ENCODE peak calls at places on chromosomes 11 and 22, in eight cellular contexts. U is left ventricle myocardium inferior, O is right lobe of liver, F is GM23338, J is brain microvascular endothelial cell, Z is kidney, H is testis, Q is ovary. P is an unnamed sample.

GRCh38 chr11:83835423-83835822 is 549.3 kb upstream of the CCDC90B start:
- DNase-seq in H (no peak), Z (no peak), F (no peak), J (no peak), O (no peak), Q (no peak), U (no peak), P (no peak)

GRCh38 chr11:75474878-75475766 is 42.1 kb upstream of the KLHL35 start:
- DNase-seq in H (peak; percentile 58), Q (peak; percentile 69), Z (peak; percentile 90), O (peak; percentile 49), U (peak; percentile 66), J (peak; percentile 46), F (peak; percentile 95), P (peak; percentile 74)

GRCh38 chr22:43136255-43136654 is 6.9 kb downstream of the MCAT start:
- DNase-seq in Z (no peak), H (peak; percentile 39), Q (no peak), J (no peak), O (peak; percentile 50), F (peak; percentile 74), U (peak; percentile 41), P (no peak)

GRCh38 chr22:24149191-24149590 is 32.1 kb upstream of the SUSD2 start:
- DNase-seq in H (no peak), Z (no peak), U (no peak), F (no peak), Q (no peak), O (no peak), J (no peak), P (no peak)

GRCh38 chr22:33803371-33803770 is 116.9 kb downstream of the LARGE1 start:
- DNase-seq in F (no peak), Z (no peak), O (no peak), U (no peak), J (peak; percentile 90), H (no peak), Q (no peak), P (no peak)

GRCh38 chr22:40405178-40406062 is 35.0 kb downstream of the SGSM3 start:
- DNase-seq in O (no peak), F (no peak), J (no peak), H (no peak), Q (no peak), U (no peak), Z (no peak), P (peak; percentile 60)

GRCh38 chr11:132981146-132981956 is 551.0 kb downstream of the OPCML start:
- DNase-seq in Q (no peak), F (no peak), H (no peak), O (no peak), Z (no peak), U (no peak), J (no peak), P (no peak)

GRCh38 chr11:96197221-96197620 is 145.8 kb downstream of the MAML2 start:
- DNase-seq in H (no peak), F (no peak), Q (no peak), O (no peak), U (no peak), Z (no peak), J (no peak), P (no peak)

GRCh38 chr11:89433278-89433677 is 57.9 kb downstream of the NOX4 start:
- DNase-seq in O (no peak), U (no peak), H (no peak), Z (no peak), Q (no peak), J (no peak), F (no peak), P (no peak)

GRCh38 chr11:63558459-63559157 is 4.6 kb downstream of the PLAAT2 start:
- DNase-seq in U (no peak), F (no peak), H (no peak), O (no peak), J (no peak), Z (no peak), Q (no peak), P (no peak)

GRCh38 chr11:123584186-123584585 is 70.2 kb downstream of the SCN3B start:
- DNase-seq in F (no peak), Q (no peak), O (no peak), Z (no peak), U (no peak), H (no peak), J (no peak), P (no peak)

GRCh38 chr11:123584737-123585136 is 69.7 kb downstream of the SCN3B start:
- DNase-seq in O (no peak), Q (no peak), Z (no peak), H (no peak), U (no peak), F (no peak), J (no peak), P (no peak)

GRCh38 chr11:123586568-123586967 is 67.9 kb downstream of the SCN3B start:
- DNase-seq in J (no peak), Q (no peak), Z (no peak), U (no peak), H (no peak), F (no peak), O (no peak), P (no peak)

GRCh38 chr11:123585721-123586120 is 68.7 kb downstream of the SCN3B start:
- DNase-seq in H (no peak), Q (no peak), O (no peak), Z (no peak), F (no peak), U (no peak), J (no peak), P (no peak)

GRCh38 chr11:123585206-123585605 is 69.2 kb downstream of the SCN3B start:
- DNase-seq in O (no peak), Q (no peak), Z (no peak), J (no peak), H (peak; percentile 36), U (no peak), F (no peak), P (no peak)
- TF ChIP-seq CTCF in O (no peak), Q (no peak), Z (no peak), J (no peak), H (no peak), U (no peak), F (no peak), P (no peak)

GRCh38 chr22:22939537-22940368 is 52.1 kb downstream of the IGLL5 start:
- DNase-seq in O (no peak), F (no peak), J (no peak), Z (no peak), Q (no peak), H (no peak), U (no peak), P (peak; percentile 45)

GRCh38 chr22:22937894-22938480 is 50.4 kb downstream of the IGLL5 start:
- DNase-seq in Z (peak; percentile 8), U (no peak), F (no peak), O (no peak), J (no peak), Q (no peak), H (no peak), P (no peak)

GRCh38 chr22:22936915-22937656 is 49.5 kb downstream of the IGLL5 start:
- DNase-seq in H (no peak), Q (no peak), U (no peak), J (no peak), Z (no peak), O (no peak), F (no peak), P (no peak)

GRCh38 chr22:22940961-22941605 is 53.5 kb downstream of the IGLL5 start:
- DNase-seq in Q (peak; percentile 3), J (no peak), U (no peak), H (no peak), F (no peak), O (no peak), Z (no peak), P (peak; percentile 44)

GRCh38 chr22:22938672-22939536 is 51.3 kb downstream of the IGLL5 start:
- DNase-seq in H (no peak), F (no peak), Q (peak; percentile 4), U (peak; percentile 0), Z (peak; percentile 11), J (no peak), O (no peak), P (peak; percentile 31)
- H3K4me3 ChIP-seq in H (no peak overlapping the region), F (no peak overlapping the region), Q (no peak overlapping the region), U (no peak overlapping the region), Z (no peak overlapping the region), J (no peak overlapping the region), O (no peak overlapping the region), P (no peak overlapping the region)

DNA sequence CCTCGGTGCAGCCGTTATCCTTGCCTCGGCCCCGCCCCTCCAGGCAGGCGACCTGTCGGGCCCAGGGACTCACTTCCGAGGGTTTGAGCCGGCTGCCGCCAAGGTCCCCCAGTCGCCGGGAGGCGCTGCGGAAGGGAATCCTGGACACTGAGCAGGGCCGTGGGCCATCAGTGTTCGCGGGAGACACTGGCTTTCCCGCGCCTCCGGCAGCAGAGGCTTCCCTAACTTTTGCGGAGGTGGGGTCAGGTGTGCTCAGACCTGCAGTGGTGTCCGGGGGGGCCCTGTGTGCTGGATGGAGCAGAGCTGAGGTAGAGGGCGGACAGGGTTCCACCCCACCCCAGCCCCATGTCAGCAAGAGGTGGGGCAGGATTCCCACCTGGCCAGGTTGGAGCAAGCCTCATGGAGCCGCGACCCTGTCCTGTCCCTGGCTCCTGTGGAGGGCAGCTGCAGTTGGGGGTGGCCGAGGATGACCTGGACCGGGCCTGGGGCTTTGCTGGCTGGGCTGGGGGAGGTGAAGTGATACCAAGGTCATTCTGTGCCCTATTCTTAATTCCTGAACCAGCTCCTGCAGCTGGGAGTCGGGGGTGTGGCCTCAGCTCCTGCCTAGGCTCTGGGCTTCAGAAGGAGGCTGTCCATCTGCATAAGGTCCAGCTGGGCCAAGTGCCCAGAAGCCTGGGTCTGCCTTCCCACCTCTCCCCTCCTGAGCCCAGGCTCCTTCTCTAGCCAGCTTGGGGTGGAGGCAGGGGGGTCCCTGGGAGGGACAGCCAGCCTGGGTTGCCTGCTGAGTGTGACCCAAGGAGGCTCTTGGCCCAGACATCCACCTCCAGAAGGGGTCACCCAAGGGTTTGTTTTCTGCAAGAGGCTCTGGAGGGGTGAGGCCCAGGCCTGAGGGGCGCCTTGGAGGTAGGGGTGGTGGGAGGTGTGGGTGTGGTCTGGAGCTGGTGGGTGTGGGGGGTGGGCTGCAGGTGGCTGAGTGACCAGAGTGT is 8.4 kb downstream of the TSPAN4 start:
- DNase-seq in F (peak; percentile 73), Z (no peak), Q (no peak), O (no peak), U (no peak), J (no peak), H (no peak), P (no peak)
- TF ChIP-seq CTCF in F (peak; percentile 72), Z (no peak), Q (no peak), O (no peak), U (no peak), J (peak; percentile 23), H (no peak), P (no peak)

GRCh38 chr11:116896211-116896610 is 58.8 kb upstream of the APOA1 start:
- DNase-seq in O (no peak), Z (no peak), F (no peak), U (no peak), J (no peak), Q (no peak), H (no peak), P (no peak)

GRCh38 chr11:116893437-116893836 is 56.0 kb upstream of the APOA1 start:
- DNase-seq in U (no peak), O (no peak), Z (no peak), Q (no peak), J (no peak), H (no peak), F (no peak), P (no peak)

GRCh38 chr11:116892374-116892773 is 55.0 kb upstream of the APOA1 start:
- DNase-seq in F (no peak), U (no peak), J (no peak), H (no peak), O (no peak), Q (no peak), Z (no peak), P (no peak)

GRCh38 chr11:116893906-116894305 is 56.5 kb upstream of the APOA1 start:
- DNase-seq in H (no peak), Q (no peak), F (no peak), U (no peak), J (no peak), O (no peak), Z (no peak), P (no peak)

GRCh38 chr11:116895053-116895757 is 57.8 kb upstream of the APOA1 start:
- DNase-seq in O (no peak), Z (no peak), F (peak; percentile 87), U (no peak), H (no peak), Q (no peak), J (no peak), P (no peak)
- H3K4me3 ChIP-seq in O (no peak overlapping the region), Z (no peak overlapping the region), F (no peak overlapping the region), U (no peak overlapping the region), H (no peak overlapping the region), Q (no peak overlapping the region), J (no peak overlapping the region), P (no peak overlapping the region)